ENCODE peak calls at places on chromosome 16, in eight cellular contexts. One of them, this sample, is unnamed.
A peak's percentile ranks its signal among the peaks of the same experiment; 100 is the strongest.

GRCh38 chr16:56736476-56736875 is 6.5 kb downstream of the NUP93 start:
- DNase-seq in heart right ventricle: no peak
- DNase-seq in kidney epithelial cell: no peak
- DNase-seq in CD8-positive, alpha-beta T cell: no peak
- DNase-seq in astrocyte of the spinal cord: no peak
- DNase-seq in HL-60: no peak
- DNase-seq in pancreas: no peak
- DNase-seq in GM06990: no peak
- DNase-seq in this sample: no peak

GRCh38 chr16:75151798-75152197 is 3.5 kb downstream of the ZFP1 start:
- DNase-seq in heart right ventricle: no peak
- DNase-seq in kidney epithelial cell: no peak
- DNase-seq in CD8-positive, alpha-beta T cell: no peak
- DNase-seq in astrocyte of the spinal cord: no peak
- DNase-seq in HL-60: no peak
- DNase-seq in pancreas: no peak
- DNase-seq in GM06990: no peak
- DNase-seq in this sample: no peak

GRCh38 chr16:11474617-11475291 is 112.0 kb downstream of the LITAF start:
- DNase-seq in heart right ventricle: no peak
- DNase-seq in kidney epithelial cell: no peak
- DNase-seq in CD8-positive, alpha-beta T cell: no peak
- DNase-seq in astrocyte of the spinal cord: no peak
- DNase-seq in HL-60: no peak
- DNase-seq in pancreas: no peak
- DNase-seq in GM06990: no peak
- DNase-seq in this sample: no peak

GRCh38 chr16:88881090-88881580 is 14.7 kb upstream of the PABPN1L start:
- DNase-seq in heart right ventricle: no peak
- DNase-seq in kidney epithelial cell: no peak
- DNase-seq in CD8-positive, alpha-beta T cell: no peak
- DNase-seq in astrocyte of the spinal cord: no peak
- DNase-seq in HL-60: no peak
- DNase-seq in pancreas: no peak
- DNase-seq in GM06990: no peak
- DNase-seq in this sample: peak; percentile 6

GRCh38 chr16:85284138-85284897 is 172.0 kb upstream of the CIBAR2 start:
- DNase-seq in heart right ventricle: no peak
- DNase-seq in kidney epithelial cell: no peak
- DNase-seq in CD8-positive, alpha-beta T cell: no peak
- DNase-seq in astrocyte of the spinal cord: no peak
- DNase-seq in HL-60: no peak
- DNase-seq in pancreas: no peak
- DNase-seq in GM06990: no peak
- DNase-seq in this sample: no peak

GRCh38 chr16:75265911-75266701 is 14.7 kb upstream of the BCAR1 start:
- DNase-seq in heart right ventricle: peak; percentile 72
- DNase-seq in kidney epithelial cell: no peak
- DNase-seq in CD8-positive, alpha-beta T cell: no peak
- DNase-seq in astrocyte of the spinal cord: peak; percentile 51
- DNase-seq in HL-60: no peak
- DNase-seq in pancreas: peak; percentile 66
- DNase-seq in GM06990: peak; percentile 74
- DNase-seq in this sample: peak; percentile 58

GRCh38 chr16:65634833-65635232 is 513.0 kb upstream of the CDH11 start:
- DNase-seq in heart right ventricle: no peak
- DNase-seq in kidney epithelial cell: no peak
- DNase-seq in CD8-positive, alpha-beta T cell: no peak
- DNase-seq in astrocyte of the spinal cord: no peak
- DNase-seq in HL-60: no peak
- DNase-seq in pancreas: no peak
- DNase-seq in GM06990: no peak
- DNase-seq in this sample: no peak

GRCh38 chr16:67546761-67547422 is 15.4 kb upstream of the CTCF start:
- DNase-seq in heart right ventricle: peak; percentile 72
- DNase-seq in kidney epithelial cell: no peak
- DNase-seq in CD8-positive, alpha-beta T cell: peak; percentile 42
- DNase-seq in astrocyte of the spinal cord: peak; percentile 52
- DNase-seq in HL-60: peak; percentile 74
- DNase-seq in pancreas: peak; percentile 84
- DNase-seq in GM06990: peak; percentile 76
- DNase-seq in this sample: peak; percentile 75

GRCh38 chr16:84648595-84649510 is 542 bp downstream of the KLHL36 start:
- DNase-seq in heart right ventricle: peak; percentile 52
- DNase-seq in kidney epithelial cell: no peak
- DNase-seq in CD8-positive, alpha-beta T cell: no peak
- DNase-seq in astrocyte of the spinal cord: no peak
- DNase-seq in HL-60: peak; percentile 30
- DNase-seq in pancreas: peak; percentile 67
- DNase-seq in GM06990: peak; percentile 55
- DNase-seq in this sample: peak; percentile 28

GRCh38 chr16:1325673-1326371 is 7.6 kb upstream of the BAIAP3 start:
- DNase-seq in heart right ventricle: no peak
- DNase-seq in kidney epithelial cell: no peak
- DNase-seq in CD8-positive, alpha-beta T cell: no peak
- DNase-seq in astrocyte of the spinal cord: no peak
- DNase-seq in HL-60: no peak
- DNase-seq in pancreas: no peak
- DNase-seq in GM06990: no peak
- DNase-seq in this sample: no peak

GRCh38 chr16:825298-826061 is 24.9 kb upstream of the GNG13 start:
- DNase-seq in heart right ventricle: no peak
- DNase-seq in kidney epithelial cell: no peak
- DNase-seq in CD8-positive, alpha-beta T cell: no peak
- DNase-seq in astrocyte of the spinal cord: no peak
- DNase-seq in HL-60: no peak
- DNase-seq in pancreas: no peak
- DNase-seq in GM06990: no peak
- DNase-seq in this sample: no peak

GRCh38 chr16:49483251-49483650 is 109.6 kb downstream of the C16orf78 start:
- DNase-seq in heart right ventricle: no peak
- DNase-seq in kidney epithelial cell: no peak
- DNase-seq in CD8-positive, alpha-beta T cell: no peak
- DNase-seq in astrocyte of the spinal cord: no peak
- DNase-seq in HL-60: no peak
- DNase-seq in pancreas: no peak
- DNase-seq in GM06990: no peak
- DNase-seq in this sample: no peak

GRCh38 chr16:85460252-85460982 is 152.7 kb upstream of the GSE1 start:
- DNase-seq in heart right ventricle: no peak
- DNase-seq in kidney epithelial cell: no peak
- DNase-seq in CD8-positive, alpha-beta T cell: no peak
- DNase-seq in astrocyte of the spinal cord: no peak
- DNase-seq in HL-60: no peak
- DNase-seq in pancreas: no peak
- DNase-seq in GM06990: no peak
- DNase-seq in this sample: peak; percentile 29

GRCh38 chr16:85360323-85361277 is 248.3 kb upstream of the CIBAR2 start:
- DNase-seq in heart right ventricle: no peak
- DNase-seq in kidney epithelial cell: no peak
- DNase-seq in CD8-positive, alpha-beta T cell: no peak
- DNase-seq in astrocyte of the spinal cord: no peak
- DNase-seq in HL-60: no peak
- DNase-seq in pancreas: peak; percentile 73
- DNase-seq in GM06990: peak; percentile 28
- DNase-seq in this sample: no peak

GRCh38 chr16:55566432-55567175 is at the start of gene CAPNS2:
- DNase-seq in heart right ventricle: no peak
- DNase-seq in kidney epithelial cell: no peak
- DNase-seq in CD8-positive, alpha-beta T cell: no peak
- DNase-seq in astrocyte of the spinal cord: no peak
- DNase-seq in HL-60: peak; percentile 68
- DNase-seq in pancreas: no peak
- DNase-seq in GM06990: no peak
- DNase-seq in this sample: no peak
- H3K4me3 ChIP-seq in heart right ventricle: no peak within 1 kb of the TSS
- H3K4me3 ChIP-seq in kidney epithelial cell: no peak within 1 kb of the TSS
- H3K4me3 ChIP-seq in CD8-positive, alpha-beta T cell: no peak within 1 kb of the TSS
- H3K4me3 ChIP-seq in astrocyte of the spinal cord: no peak within 1 kb of the TSS
- H3K4me3 ChIP-seq in HL-60: no peak within 1 kb of the TSS
- H3K4me3 ChIP-seq in pancreas: no peak within 1 kb of the TSS
- H3K4me3 ChIP-seq in GM06990: no peak within 1 kb of the TSS
- H3K4me3 ChIP-seq in this sample: no peak within 1 kb of the TSS

DNA sequence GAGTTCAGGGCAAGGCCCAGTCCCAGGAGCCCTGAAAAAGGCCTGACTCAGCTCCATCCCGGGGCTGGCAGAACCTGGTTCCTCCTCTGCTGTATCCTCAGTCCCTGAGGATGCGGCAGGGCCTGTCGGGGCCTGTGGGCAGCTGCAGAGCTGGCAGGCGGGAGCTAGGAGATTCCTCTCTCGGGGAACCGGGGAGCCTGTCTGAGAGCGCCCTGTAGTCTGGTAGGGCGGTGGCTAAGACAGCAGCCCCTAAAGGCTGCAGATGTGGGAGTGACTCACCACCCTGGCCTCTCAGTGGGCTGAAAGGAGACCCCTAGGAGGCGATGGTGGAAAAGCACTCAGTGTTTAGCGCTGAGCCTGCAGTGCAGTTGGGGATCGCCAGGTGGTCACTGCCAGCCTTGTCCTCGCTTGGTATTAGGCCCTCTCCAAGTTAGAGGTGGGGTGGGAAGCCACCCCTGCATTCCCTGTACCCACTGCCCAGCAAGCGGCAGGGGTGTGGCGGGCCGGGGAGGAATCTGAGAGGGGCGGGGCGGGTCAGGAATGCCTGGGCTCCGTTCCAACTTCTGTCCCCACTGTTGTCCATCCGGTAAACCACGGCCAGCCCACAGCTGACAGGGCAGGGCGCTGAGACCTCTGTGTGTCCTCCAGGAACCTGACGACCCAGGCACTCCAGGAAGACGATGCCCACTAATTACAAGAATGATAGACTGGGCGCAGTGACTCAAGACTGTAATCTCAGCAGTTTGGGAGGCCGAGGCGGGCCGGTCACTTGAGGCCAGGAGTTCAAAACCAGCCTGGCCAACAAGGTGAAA is 29.5 kb upstream of the CDH1 start:
- DNase-seq in heart right ventricle: no peak
- DNase-seq in kidney epithelial cell: peak; percentile 56
- DNase-seq in CD8-positive, alpha-beta T cell: no peak
- DNase-seq in astrocyte of the spinal cord: peak; percentile 41
- DNase-seq in HL-60: no peak
- DNase-seq in pancreas: peak; percentile 31
- DNase-seq in GM06990: no peak
- DNase-seq in this sample: peak; percentile 37
- TF ChIP-seq CTCF in heart right ventricle: no peak
- TF ChIP-seq CTCF in kidney epithelial cell: peak; percentile 62
- TF ChIP-seq CTCF in CD8-positive, alpha-beta T cell: no peak
- TF ChIP-seq CTCF in astrocyte of the spinal cord: peak; percentile 23
- TF ChIP-seq CTCF in HL-60: no peak
- TF ChIP-seq CTCF in pancreas: no peak
- TF ChIP-seq CTCF in GM06990: no peak
- TF ChIP-seq CTCF in this sample: peak; percentile 34

DNA sequence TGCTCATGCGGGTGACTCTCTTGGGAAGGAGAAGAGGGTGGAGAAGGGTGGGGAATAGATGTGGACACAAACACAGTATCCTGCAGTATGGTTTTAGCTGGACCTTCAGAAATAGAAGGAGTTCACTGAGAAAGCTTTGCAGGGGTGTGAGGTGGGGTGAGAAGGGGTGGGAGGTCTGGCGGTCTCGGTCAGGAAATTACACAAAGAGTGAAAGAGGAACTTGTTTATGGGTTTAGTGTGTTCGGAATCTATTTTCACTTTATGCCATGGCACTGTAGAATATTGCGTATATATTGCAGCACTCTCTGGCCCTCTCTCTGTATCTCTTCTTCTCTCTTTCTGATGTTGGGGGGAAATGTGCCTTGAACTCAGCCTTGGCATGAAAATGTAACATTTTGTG is 148.2 kb upstream of the GOT2 start:
- DNase-seq in heart right ventricle: no peak
- DNase-seq in kidney epithelial cell: no peak
- DNase-seq in CD8-positive, alpha-beta T cell: no peak
- DNase-seq in astrocyte of the spinal cord: no peak
- DNase-seq in HL-60: peak; percentile 88
- DNase-seq in pancreas: no peak
- DNase-seq in GM06990: peak; percentile 40
- DNase-seq in this sample: no peak
- H3K4me3 ChIP-seq in heart right ventricle: no peak overlapping the region
- H3K4me3 ChIP-seq in kidney epithelial cell: no peak overlapping the region
- H3K4me3 ChIP-seq in CD8-positive, alpha-beta T cell: no peak overlapping the region
- H3K4me3 ChIP-seq in astrocyte of the spinal cord: no peak overlapping the region
- H3K4me3 ChIP-seq in HL-60: no peak overlapping the region
- H3K4me3 ChIP-seq in pancreas: no peak overlapping the region
- H3K4me3 ChIP-seq in GM06990: no peak overlapping the region
- H3K4me3 ChIP-seq in this sample: no peak overlapping the region

DNA sequence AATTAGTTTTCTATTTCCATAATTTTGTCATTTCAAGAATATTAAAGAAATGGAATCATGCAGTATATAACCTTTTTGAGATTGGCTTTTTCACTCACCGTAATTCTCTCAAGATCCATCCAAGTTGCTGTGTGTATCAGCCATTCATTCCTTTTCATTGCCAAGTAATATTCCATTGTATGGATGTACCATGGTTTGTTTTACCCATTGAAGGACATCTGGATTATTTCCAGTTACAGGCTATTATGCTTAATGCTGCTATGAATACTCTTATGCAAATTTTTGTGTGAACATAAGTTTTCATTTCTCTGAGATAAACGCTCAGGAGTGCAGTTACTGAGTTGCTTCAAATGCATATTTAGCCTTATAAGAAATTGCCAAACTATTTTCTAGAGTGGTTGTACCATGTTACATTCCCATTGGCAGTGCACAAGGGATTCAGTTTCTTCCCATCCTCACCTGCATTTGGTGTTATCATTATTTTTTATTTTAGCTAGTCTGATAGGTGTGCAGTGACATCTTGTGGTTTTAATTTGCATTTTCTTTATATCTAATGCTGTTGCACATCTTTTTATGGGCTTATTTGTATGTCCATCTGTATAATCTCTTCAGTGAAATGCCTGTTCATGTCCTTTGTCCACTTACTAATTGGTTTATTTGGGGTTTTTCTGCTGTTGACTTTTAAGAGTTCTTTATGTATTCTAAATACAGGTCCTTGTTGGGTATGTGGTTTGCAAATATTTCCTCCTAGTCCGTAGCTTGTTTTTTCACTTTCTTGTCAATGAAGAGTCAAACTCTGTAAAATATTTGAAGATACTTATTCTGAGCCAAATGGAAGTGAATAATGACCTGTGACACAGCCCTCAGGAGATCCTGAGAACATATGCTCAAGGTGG is 32.7 kb downstream of the BMERB1 start:
- DNase-seq in heart right ventricle: no peak
- DNase-seq in kidney epithelial cell: no peak
- DNase-seq in CD8-positive, alpha-beta T cell: no peak
- DNase-seq in astrocyte of the spinal cord: no peak
- DNase-seq in HL-60: no peak
- DNase-seq in pancreas: no peak
- DNase-seq in GM06990: no peak
- DNase-seq in this sample: peak; percentile 33
- TF ChIP-seq CTCF in heart right ventricle: no peak
- TF ChIP-seq CTCF in kidney epithelial cell: no peak
- TF ChIP-seq CTCF in CD8-positive, alpha-beta T cell: no peak
- TF ChIP-seq CTCF in astrocyte of the spinal cord: peak; percentile 5
- TF ChIP-seq CTCF in HL-60: no peak
- TF ChIP-seq CTCF in pancreas: no peak
- TF ChIP-seq CTCF in GM06990: no peak
- TF ChIP-seq CTCF in this sample: peak; percentile 31

DNA sequence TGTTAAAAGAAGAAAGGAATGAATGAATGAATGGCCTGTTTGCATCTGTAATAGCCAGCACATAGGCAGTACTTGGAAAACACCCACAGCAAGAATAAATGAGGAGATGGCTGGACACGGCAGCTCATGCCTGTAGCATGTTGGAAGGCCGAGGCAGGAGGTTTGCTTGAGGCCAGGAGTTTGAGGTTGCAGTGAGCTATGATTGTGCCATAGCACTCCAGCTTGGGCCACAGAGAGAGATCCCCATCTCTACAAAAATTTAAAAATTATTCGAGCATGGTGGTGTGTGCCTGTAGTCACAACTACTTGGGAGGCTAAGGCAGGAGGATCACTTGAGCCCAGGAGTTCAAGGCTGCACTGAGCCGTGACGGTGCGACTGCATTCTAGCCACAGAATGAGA is 12.5 kb downstream of the IL4R start:
- DNase-seq in heart right ventricle: no peak
- DNase-seq in kidney epithelial cell: no peak
- DNase-seq in CD8-positive, alpha-beta T cell: no peak
- DNase-seq in astrocyte of the spinal cord: no peak
- DNase-seq in HL-60: no peak
- DNase-seq in pancreas: no peak
- DNase-seq in GM06990: no peak
- DNase-seq in this sample: no peak
- H3K4me3 ChIP-seq in heart right ventricle: no peak overlapping the region
- H3K4me3 ChIP-seq in kidney epithelial cell: no peak overlapping the region
- H3K4me3 ChIP-seq in CD8-positive, alpha-beta T cell: no peak overlapping the region
- H3K4me3 ChIP-seq in astrocyte of the spinal cord: no peak overlapping the region
- H3K4me3 ChIP-seq in HL-60: no peak overlapping the region
- H3K4me3 ChIP-seq in pancreas: no peak overlapping the region
- H3K4me3 ChIP-seq in GM06990: no peak overlapping the region
- H3K4me3 ChIP-seq in this sample: no peak overlapping the region